ENCODE peak calls at places on chromosomes 6 and 20, in eight cellular contexts. Z is ACHN; M is NCI-H2081; R is Right ventricle myocardium superior; X is activated CD4-positive, CD25-positive, alpha-beta regulatory T cell; G is A172; E is effector CD4-positive, alpha-beta T cell; C is T-helper 1 cell. B is an unnamed sample.

GRCh38 chr6:158010591-158011477 is 29.2 kb downstream of the SYNJ2 start:
- DNase-seq in G (no peak), M (no peak), Z (no peak), R (peak), C (no peak), E (no peak), X (no peak), B (no peak)

GRCh38 chr6:37275350-37275749 is 17.4 kb upstream of the TMEM217 start:
- DNase-seq in C (no peak), E (no peak), R (no peak), G (no peak), M (no peak), Z (no peak), X (no peak), B (no peak)

GRCh38 chr6:138403324-138403800 is 661 bp upstream of the HEBP2 start:
- DNase-seq in G (peak), C (peak), E (peak), R (peak), X (peak), Z (peak), M (no peak), B (peak)

GRCh38 chr20:48578397-48579098 is 249.3 kb downstream of the PREX1 start:
- DNase-seq in C (no peak), E (no peak), M (no peak), R (no peak), X (no peak), G (no peak), Z (no peak), B (no peak)

GRCh38 chr6:27830212-27830664 is 82.0 kb downstream of the OR2B2 start:
- DNase-seq in R (no peak), X (no peak), G (no peak), E (no peak), M (no peak), Z (no peak), C (no peak), B (no peak)

GRCh38 chr6:87074051-87074711 is 20.7 kb downstream of the CGA start:
- DNase-seq in Z (peak), R (no peak), E (no peak), M (no peak), X (no peak), C (no peak), G (no peak), B (peak)

GRCh38 chr20:10216146-10216741 is 2.4 kb upstream of the SNAP25 start:
- DNase-seq in Z (peak), X (no peak), G (no peak), M (no peak), R (no peak), C (no peak), E (no peak), B (no peak)

GRCh38 chr20:46915580-46916243 is 21.1 kb downstream of the EYA2 start:
- DNase-seq in E (no peak), G (no peak), M (no peak), R (no peak), Z (no peak), X (no peak), C (no peak), B (no peak)

GRCh38 chr6:111086685-111087084 is 618 bp upstream of the SLC16A10 start:
- DNase-seq in R (no peak), M (no peak), Z (no peak), C (no peak), X (no peak), E (no peak), G (no peak), B (no peak)

B was measured in left cardiac atrium.